ENCODE peak calls at places on chromosomes 3 and 15, in six cellular contexts. L, C, K, H, D and R are unnamed samples.

GRCh38 chr3:160796089-160796812 is 40.2 kb downstream of the PPM1L start:
- DNase-seq in L (no peak), C (no peak), K (no peak), H (no peak), D (no peak), R (no peak)

GRCh38 chr15:76155742-76156141 is 96.0 kb downstream of the TMEM266 start:
- DNase-seq in L (no peak), C (no peak), K (no peak), H (no peak), D (no peak), R (peak; percentile 12)

GRCh38 chr15:79431636-79432344 is at the start of gene MINAR1:
- DNase-seq in L (peak; percentile 72), C (no peak), K (peak; percentile 84), H (peak; percentile 81), D (peak; percentile 69), R (peak; percentile 41)

GRCh38 chr15:89630260-89630659 is 25.0 kb downstream of the KIF7 start:
- DNase-seq in L (no peak), C (no peak), K (no peak), H (no peak), D (no peak), R (no peak)

GRCh38 chr3:108181172-108181571 is 41.1 kb downstream of the IFT57 start:
- DNase-seq in L (no peak), C (no peak), K (no peak), H (no peak), D (no peak), R (no peak)

GRCh38 chr3:78979083-78979482 is 788.7 kb downstream of the ROBO1 start:
- DNase-seq in L (no peak), C (no peak), K (no peak), H (no peak), D (no peak), R (no peak)

GRCh38 chr15:58258501-58259274 is 120.5 kb downstream of the AQP9 start:
- DNase-seq in L (peak; percentile 28), C (no peak), K (no peak), H (no peak), D (no peak), R (no peak)

GRCh38 chr3:17013050-17013449 is 128.3 kb downstream of the PLCL2 start:
- DNase-seq in L (no peak), C (no peak), K (no peak), H (no peak), D (no peak), R (no peak)

GRCh38 chr15:70494861-70495571 is 268.3 kb downstream of the UACA start:
- DNase-seq in L (no peak), C (no peak), K (peak; percentile 54), H (no peak), D (no peak), R (no peak)
- H3K4me1 ChIP-seq in L (no peaks in the 10 kb centered on the region), C (no peaks in the 10 kb centered on the region), K (peaks cover 44% of the 10 kb centered on the region), H (no peaks in the 10 kb centered on the region), D (no peaks in the 10 kb centered on the region), R (no peaks in the 10 kb centered on the region)

GRCh38 chr3:30629736-30630135 is 23.3 kb downstream of the TGFBR2 start:
- DNase-seq in L (no peak), C (no peak), K (no peak), H (no peak), D (no peak), R (no peak)
- H3K4me1 ChIP-seq in L (peaks cover 41% of the 10 kb centered on the region), C (peaks cover 100% of the 10 kb centered on the region), K (peaks cover 3% of the 10 kb centered on the region), H (peaks cover 15% of the 10 kb centered on the region), D (peaks cover 34% of the 10 kb centered on the region), R (peaks cover 85% of the 10 kb centered on the region)

DNA sequence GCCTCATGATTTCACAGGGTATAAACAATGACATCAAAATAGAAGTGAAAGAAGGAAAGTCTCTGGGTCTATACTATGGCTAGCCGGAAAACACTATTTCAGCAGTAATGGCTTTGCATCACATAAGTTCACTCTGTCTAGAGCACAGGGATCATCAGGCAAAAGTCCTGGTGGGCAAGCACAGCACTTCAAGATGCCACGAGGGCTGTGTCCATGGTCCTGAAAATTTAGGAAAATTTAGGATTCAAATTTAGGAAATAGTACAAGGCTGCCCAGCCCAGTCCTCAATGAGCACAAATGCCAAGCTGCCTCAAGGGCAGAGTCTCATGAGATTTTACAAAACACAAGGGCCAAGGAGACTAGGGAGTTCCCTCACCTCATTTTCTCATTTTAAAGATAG is 54.1 kb downstream of the RORA start:
- DNase-seq in L (peak; percentile 63), C (no peak), K (no peak), H (no peak), D (no peak), R (no peak)
- H3K4me1 ChIP-seq in L (peaks cover 86% of the 10 kb centered on the region), C (peaks cover 13% of the 10 kb centered on the region), K (peaks cover 7% of the 10 kb centered on the region), H (no peaks in the 10 kb centered on the region), D (no peaks in the 10 kb centered on the region), R (peaks cover 37% of the 10 kb centered on the region)

DNA sequence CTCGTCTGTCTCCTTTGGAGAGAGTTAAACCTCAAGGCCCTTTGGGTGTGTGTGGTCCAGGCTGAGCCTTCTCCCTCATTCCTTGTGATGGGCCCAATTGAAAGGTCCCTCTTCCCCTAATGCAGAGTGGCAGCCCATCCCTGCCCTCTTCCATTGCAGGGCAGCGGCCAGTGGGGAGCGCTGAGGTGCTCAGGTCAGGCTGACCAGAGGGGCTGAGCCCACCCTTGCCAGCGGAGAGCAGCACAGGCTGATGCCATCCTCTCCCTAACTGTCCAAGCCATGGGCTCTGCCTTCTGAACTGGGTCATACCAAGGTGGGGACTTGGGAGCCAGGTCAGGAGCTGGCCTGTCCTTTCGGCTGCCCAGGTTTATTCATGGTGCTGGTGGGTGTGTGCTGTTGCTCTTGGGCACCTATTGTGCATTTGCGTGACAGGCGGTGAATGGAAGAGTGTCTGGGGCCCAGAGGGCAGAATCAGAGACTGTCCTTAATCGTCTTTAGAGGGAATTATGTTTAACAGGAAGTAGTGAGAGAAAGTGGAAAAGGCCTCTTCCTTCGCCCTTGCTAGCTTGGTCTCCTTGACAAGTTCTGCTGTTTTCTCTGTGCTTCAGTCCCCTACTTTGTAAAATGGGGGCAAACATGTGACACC is 96.9 kb downstream of the VGLL4 start:
- DNase-seq in L (no peak), C (no peak), K (no peak), H (peak; percentile 44), D (no peak), R (no peak)
- H3K4me1 ChIP-seq in L (no peaks in the 10 kb centered on the region), C (peaks cover 45% of the 10 kb centered on the region), K (peaks cover 9% of the 10 kb centered on the region), H (no peaks in the 10 kb centered on the region), D (peaks cover 8% of the 10 kb centered on the region), R (peaks cover 10% of the 10 kb centered on the region)

GRCh38 chr15:29815705-29816042 is 6.6 kb downstream of the TJP1 start:
- DNase-seq in L (no peak), C (no peak), K (no peak), H (no peak), D (no peak), R (no peak)
- H3K4me1 ChIP-seq in L (peaks cover 58% of the 10 kb centered on the region), C (peaks cover 96% of the 10 kb centered on the region), K (peaks cover 6% of the 10 kb centered on the region), H (peaks cover 7% of the 10 kb centered on the region), D (peaks cover 2% of the 10 kb centered on the region), R (peaks cover 49% of the 10 kb centered on the region)

DNA sequence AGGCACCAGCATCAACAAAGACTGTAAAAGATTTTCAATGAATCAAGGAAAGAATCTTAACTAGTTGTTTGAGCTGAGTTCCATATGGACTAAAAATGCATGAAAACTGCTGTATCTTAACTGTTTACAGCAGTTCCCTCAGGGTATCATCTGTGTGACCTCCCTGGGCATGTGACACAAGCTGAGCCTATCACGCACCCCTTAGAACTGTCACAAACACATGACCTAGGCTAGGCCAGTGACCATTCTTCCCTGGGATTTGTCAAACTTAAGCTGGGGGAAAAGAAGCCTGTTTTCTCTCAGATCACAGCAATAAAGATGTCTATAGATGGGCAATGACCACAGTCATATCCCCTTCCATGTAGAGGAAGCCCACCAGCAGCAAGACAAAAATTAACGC is 35.7 kb downstream of the IGF2BP2 start:
- DNase-seq in L (no peak), C (no peak), K (no peak), H (no peak), D (no peak), R (no peak)
- H3K4me1 ChIP-seq in L (peaks cover 76% of the 10 kb centered on the region), C (no peaks in the 10 kb centered on the region), K (no peaks in the 10 kb centered on the region), H (no peaks in the 10 kb centered on the region), D (no peaks in the 10 kb centered on the region), R (no peaks in the 10 kb centered on the region)

DNA sequence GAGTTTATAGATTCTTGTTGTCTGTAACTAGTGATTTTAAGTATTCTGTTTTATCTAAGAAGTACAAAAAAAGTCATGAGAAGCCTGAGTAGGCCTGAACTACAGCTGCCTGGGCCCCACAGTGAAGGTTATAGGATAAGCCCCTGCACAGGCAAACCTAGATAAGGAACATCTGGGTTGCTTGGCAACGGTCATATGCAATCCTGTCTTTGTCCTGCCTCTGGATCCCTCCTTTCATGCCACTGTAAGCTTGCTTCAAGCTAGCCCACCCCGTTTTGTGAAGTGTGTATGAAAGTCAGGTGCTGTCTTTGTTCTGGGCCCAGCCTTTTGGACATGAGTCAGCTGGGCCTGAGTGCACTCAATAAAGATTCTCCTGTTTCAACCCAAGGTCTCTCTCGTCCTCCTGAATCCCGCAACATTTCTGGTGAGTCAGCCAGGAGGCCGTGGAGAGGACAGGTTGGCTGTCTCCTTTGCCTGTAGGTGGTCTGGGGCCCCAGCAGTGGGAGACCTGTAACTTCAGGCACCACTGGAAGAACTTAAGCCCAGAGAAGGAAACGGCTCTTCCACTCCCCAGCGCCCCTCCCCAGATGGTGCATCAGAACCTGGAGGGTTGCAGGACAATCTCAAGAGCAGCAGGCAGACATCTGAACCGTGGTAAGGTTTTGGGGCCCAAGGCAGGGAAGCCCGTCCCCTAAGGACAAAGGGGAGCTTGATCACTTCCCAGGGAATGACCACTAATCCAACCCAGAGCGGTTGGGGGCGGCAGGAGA is 8.2 kb upstream of the SLC9C1 start:
- DNase-seq in L (peak; percentile 41), C (no peak), K (peak; percentile 30), H (no peak), D (peak; percentile 53), R (no peak)
- H3K4me1 ChIP-seq in L (peaks cover 43% of the 10 kb centered on the region), C (peaks cover 28% of the 10 kb centered on the region), K (peaks cover 28% of the 10 kb centered on the region), H (no peaks in the 10 kb centered on the region), D (no peaks in the 10 kb centered on the region), R (peaks cover 4% of the 10 kb centered on the region)